ENCODE peak calls at places on chromosomes 16 and 17, in eight cellular contexts. One of them, this sample, is unnamed.

GRCh38 chr17:81032641-81033422 is 2.1 kb upstream of the BAIAP2 start:
- DNase-seq in GM12878: no peak
- DNase-seq in K562: no peak
- DNase-seq in SK-N-SH: no peak
- DNase-seq in GM23338: no peak
- DNase-seq in HCT116: no peak
- DNase-seq in endothelial cell of umbilical vein: no peak
- DNase-seq in HepG2: no peak
- DNase-seq in this sample: no peak

GRCh38 chr17:66493283-66494019 is 191.0 kb downstream of the PRKCA start:
- DNase-seq in K562: no peak
- DNase-seq in HCT116: no peak
- DNase-seq in GM23338: no peak
- DNase-seq in HepG2: no peak
- DNase-seq in endothelial cell of umbilical vein: peak
- DNase-seq in SK-N-SH: no peak
- DNase-seq in GM12878: no peak
- DNase-seq in this sample: no peak

GRCh38 chr17:10337976-10338375 is 34.8 kb downstream of the MYH13 start:
- DNase-seq in GM23338: no peak
- DNase-seq in HCT116: no peak
- DNase-seq in endothelial cell of umbilical vein: no peak
- DNase-seq in HepG2: no peak
- DNase-seq in GM12878: no peak
- DNase-seq in SK-N-SH: no peak
- DNase-seq in K562: no peak
- DNase-seq in this sample: no peak

GRCh38 chr16:72819345-72819744 is 228.6 kb downstream of the ZFHX3 start:
- DNase-seq in GM12878: no peak
- DNase-seq in K562: no peak
- DNase-seq in endothelial cell of umbilical vein: no peak
- DNase-seq in HepG2: no peak
- DNase-seq in GM23338: no peak
- DNase-seq in HCT116: no peak
- DNase-seq in SK-N-SH: no peak
- DNase-seq in this sample: no peak

GRCh38 chr16:86827521-86827920 is 249.2 kb downstream of the FOXL1 start:
- DNase-seq in K562: no peak
- DNase-seq in GM12878: no peak
- DNase-seq in HepG2: no peak
- DNase-seq in endothelial cell of umbilical vein: peak
- DNase-seq in HCT116: no peak
- DNase-seq in GM23338: no peak
- DNase-seq in SK-N-SH: no peak
- DNase-seq in this sample: no peak

GRCh38 chr16:66927012-66927436 is 1.7 kb upstream of the RRAD start:
- DNase-seq in GM23338: peak
- DNase-seq in HCT116: no peak
- DNase-seq in HepG2: peak
- DNase-seq in endothelial cell of umbilical vein: no peak
- DNase-seq in K562: no peak
- DNase-seq in GM12878: no peak
- DNase-seq in SK-N-SH: no peak
- DNase-seq in this sample: no peak

GRCh38 chr16:79639576-79640311 is 39.2 kb upstream of the MAF start:
- DNase-seq in HepG2: no peak
- DNase-seq in GM23338: no peak
- DNase-seq in SK-N-SH: no peak
- DNase-seq in GM12878: no peak
- DNase-seq in endothelial cell of umbilical vein: no peak
- DNase-seq in HCT116: no peak
- DNase-seq in K562: no peak
- DNase-seq in this sample: no peak

GRCh38 chr17:78186689-78187595 is at the start of the genes AFMID and TK1:
- DNase-seq in endothelial cell of umbilical vein: peak
- DNase-seq in HepG2: peak
- DNase-seq in K562: peak
- DNase-seq in GM12878: peak
- DNase-seq in GM23338: peak
- DNase-seq in HCT116: peak
- DNase-seq in SK-N-SH: peak
- DNase-seq in this sample: peak

GRCh38 chr17:28324272-28324745 is 5.3 kb downstream of the TMEM97 start:
- DNase-seq in HCT116: no peak
- DNase-seq in SK-N-SH: no peak
- DNase-seq in K562: no peak
- DNase-seq in GM23338: no peak
- DNase-seq in GM12878: no peak
- DNase-seq in endothelial cell of umbilical vein: no peak
- DNase-seq in HepG2: no peak
- DNase-seq in this sample: peak

GRCh38 chr17:72338847-72339790 is 218.3 kb downstream of the SOX9 start:
- DNase-seq in endothelial cell of umbilical vein: peak
- DNase-seq in HCT116: peak
- DNase-seq in SK-N-SH: peak
- DNase-seq in K562: no peak
- DNase-seq in HepG2: peak
- DNase-seq in GM12878: no peak
- DNase-seq in GM23338: no peak
- DNase-seq in this sample: no peak

GRCh38 chr17:43612515-43612914 is 49.2 kb downstream of the MEOX1 start:
- DNase-seq in GM23338: no peak
- DNase-seq in HCT116: no peak
- DNase-seq in GM12878: no peak
- DNase-seq in HepG2: peak
- DNase-seq in SK-N-SH: no peak
- DNase-seq in K562: no peak
- DNase-seq in endothelial cell of umbilical vein: no peak
- DNase-seq in this sample: no peak

GRCh38 chr16:2151188-2152091 is 3.0 kb downstream of the RAB26 start:
- DNase-seq in SK-N-SH: no peak
- DNase-seq in K562: peak
- DNase-seq in GM23338: peak
- DNase-seq in HCT116: no peak
- DNase-seq in endothelial cell of umbilical vein: no peak
- DNase-seq in GM12878: no peak
- DNase-seq in HepG2: no peak
- DNase-seq in this sample: no peak
- TF ChIP-seq POLR2AphosphoS5 in SK-N-SH: no peak
- TF ChIP-seq POLR2AphosphoS5 in K562: peak
- TF ChIP-seq POLR2AphosphoS5 in GM23338: peak
- TF ChIP-seq POLR2AphosphoS5 in HCT116: no peak
- TF ChIP-seq POLR2AphosphoS5 in endothelial cell of umbilical vein: peak
- TF ChIP-seq POLR2AphosphoS5 in GM12878: peak
- TF ChIP-seq POLR2AphosphoS5 in HepG2: peak
- TF ChIP-seq POLR2AphosphoS5 in this sample: peak

GRCh38 chr16:49338867-49339266 is 34.7 kb upstream of the C16orf78 start:
- DNase-seq in endothelial cell of umbilical vein: no peak
- DNase-seq in GM23338: no peak
- DNase-seq in K562: no peak
- DNase-seq in GM12878: no peak
- DNase-seq in HCT116: no peak
- DNase-seq in SK-N-SH: no peak
- DNase-seq in HepG2: no peak
- DNase-seq in this sample: no peak
- H3K4me2 ChIP-seq in endothelial cell of umbilical vein: no peak
- H3K4me2 ChIP-seq in GM23338: no peak
- H3K4me2 ChIP-seq in K562: no peak
- H3K4me2 ChIP-seq in GM12878: no peak
- H3K4me2 ChIP-seq in HCT116: no peak
- H3K4me2 ChIP-seq in SK-N-SH: no peak
- H3K4me2 ChIP-seq in HepG2: no peak
- H3K4me2 ChIP-seq in this sample: no peak

GRCh38 chr16:30780549-30780948 is 6.5 kb downstream of the ZNF629 start:
- DNase-seq in SK-N-SH: no peak
- DNase-seq in GM12878: no peak
- DNase-seq in HCT116: no peak
- DNase-seq in HepG2: no peak
- DNase-seq in endothelial cell of umbilical vein: no peak
- DNase-seq in K562: no peak
- DNase-seq in GM23338: no peak
- DNase-seq in this sample: no peak

GRCh38 chr16:30777591-30778297 is 9.3 kb downstream of the ZNF629 start:
- DNase-seq in GM12878: no peak
- DNase-seq in K562: no peak
- DNase-seq in GM23338: peak
- DNase-seq in HepG2: no peak
- DNase-seq in SK-N-SH: no peak
- DNase-seq in endothelial cell of umbilical vein: no peak
- DNase-seq in HCT116: no peak
- DNase-seq in this sample: no peak

GRCh38 chr16:30779596-30779995 is 7.4 kb downstream of the ZNF629 start:
- DNase-seq in HepG2: no peak
- DNase-seq in K562: no peak
- DNase-seq in HCT116: no peak
- DNase-seq in SK-N-SH: no peak
- DNase-seq in endothelial cell of umbilical vein: no peak
- DNase-seq in GM23338: no peak
- DNase-seq in GM12878: no peak
- DNase-seq in this sample: no peak

GRCh38 chr16:30780021-30780420 is 7.0 kb downstream of the ZNF629 start:
- DNase-seq in GM23338: no peak
- DNase-seq in GM12878: no peak
- DNase-seq in K562: no peak
- DNase-seq in HCT116: no peak
- DNase-seq in SK-N-SH: no peak
- DNase-seq in HepG2: no peak
- DNase-seq in endothelial cell of umbilical vein: no peak
- DNase-seq in this sample: no peak

DNA sequence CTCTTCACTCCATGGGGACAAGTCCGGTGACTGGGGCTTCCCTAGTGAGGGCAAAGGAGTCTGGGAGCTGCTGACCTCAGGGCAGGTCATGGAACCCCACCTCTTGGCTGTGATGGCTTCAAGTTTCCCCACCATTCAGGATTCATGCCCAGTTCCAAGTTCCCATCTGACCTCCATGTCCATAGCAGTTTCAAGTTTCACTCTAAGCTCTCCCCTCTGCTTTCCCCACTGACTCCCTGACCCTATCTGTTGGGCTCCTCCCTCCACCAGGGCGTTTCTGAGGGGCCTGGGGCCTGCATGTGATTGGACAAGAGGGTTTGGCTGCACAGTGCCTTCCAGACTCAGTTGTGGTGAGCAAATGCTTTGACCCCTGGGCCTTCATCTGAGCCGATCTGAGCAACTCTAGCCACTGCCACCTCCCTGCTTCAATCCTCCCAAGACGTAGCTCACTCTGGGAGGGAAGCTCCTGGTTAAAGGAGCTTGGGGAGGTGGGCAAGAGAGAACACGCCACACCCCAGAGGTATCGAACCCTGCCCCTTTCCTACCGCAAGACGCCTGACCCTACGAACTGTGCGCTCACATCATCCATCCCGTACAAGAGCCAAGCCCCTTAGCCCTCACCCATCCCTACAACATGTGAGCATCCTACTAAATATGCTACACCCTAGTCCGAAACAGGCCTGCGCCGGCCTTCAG is 8.3 kb downstream of the ZNF629 start:
- DNase-seq in K562: peak
- DNase-seq in endothelial cell of umbilical vein: no peak
- DNase-seq in GM12878: no peak
- DNase-seq in HepG2: no peak
- DNase-seq in SK-N-SH: no peak
- DNase-seq in HCT116: no peak
- DNase-seq in GM23338: peak
- DNase-seq in this sample: no peak
- TF ChIP-seq POLR2AphosphoS5 in K562: no peak
- TF ChIP-seq POLR2AphosphoS5 in endothelial cell of umbilical vein: no peak
- TF ChIP-seq POLR2AphosphoS5 in GM12878: no peak
- TF ChIP-seq POLR2AphosphoS5 in HepG2: peak
- TF ChIP-seq POLR2AphosphoS5 in SK-N-SH: no peak
- TF ChIP-seq POLR2AphosphoS5 in HCT116: peak
- TF ChIP-seq POLR2AphosphoS5 in GM23338: no peak
- TF ChIP-seq POLR2AphosphoS5 in this sample: peak

GRCh38 chr16:1033128-1033679 is 39.3 kb upstream of the SSTR5 start:
- DNase-seq in endothelial cell of umbilical vein: no peak
- DNase-seq in HCT116: no peak
- DNase-seq in GM12878: no peak
- DNase-seq in SK-N-SH: no peak
- DNase-seq in HepG2: no peak
- DNase-seq in K562: no peak
- DNase-seq in GM23338: no peak
- DNase-seq in this sample: no peak

GRCh38 chr16:1032607-1033006 is 39.9 kb upstream of the SSTR5 start:
- DNase-seq in endothelial cell of umbilical vein: no peak
- DNase-seq in K562: no peak
- DNase-seq in SK-N-SH: no peak
- DNase-seq in GM12878: no peak
- DNase-seq in HepG2: no peak
- DNase-seq in GM23338: no peak
- DNase-seq in HCT116: no peak
- DNase-seq in this sample: no peak

GRCh38 chr16:1029259-1029545 is 43.3 kb upstream of the SSTR5 start:
- DNase-seq in GM12878: no peak
- DNase-seq in endothelial cell of umbilical vein: no peak
- DNase-seq in HepG2: no peak
- DNase-seq in SK-N-SH: no peak
- DNase-seq in HCT116: no peak
- DNase-seq in GM23338: no peak
- DNase-seq in K562: no peak
- DNase-seq in this sample: no peak

GRCh38 chr16:1030381-1030901 is 42.1 kb upstream of the SSTR5 start:
- DNase-seq in GM12878: no peak
- DNase-seq in SK-N-SH: no peak
- DNase-seq in endothelial cell of umbilical vein: no peak
- DNase-seq in K562: no peak
- DNase-seq in HepG2: no peak
- DNase-seq in HCT116: no peak
- DNase-seq in GM23338: no peak
- DNase-seq in this sample: no peak

GRCh38 chr16:1031666-1032065 is 40.9 kb upstream of the SSTR5 start:
- DNase-seq in HCT116: no peak
- DNase-seq in endothelial cell of umbilical vein: no peak
- DNase-seq in HepG2: no peak
- DNase-seq in GM23338: no peak
- DNase-seq in GM12878: no peak
- DNase-seq in SK-N-SH: no peak
- DNase-seq in K562: no peak
- DNase-seq in this sample: no peak
- H3K4me2 ChIP-seq in HCT116: no peak
- H3K4me2 ChIP-seq in endothelial cell of umbilical vein: no peak
- H3K4me2 ChIP-seq in HepG2: no peak
- H3K4me2 ChIP-seq in GM23338: no peak
- H3K4me2 ChIP-seq in GM12878: no peak
- H3K4me2 ChIP-seq in SK-N-SH: no peak
- H3K4me2 ChIP-seq in K562: no peak
- H3K4me2 ChIP-seq in this sample: no peak

This sample was measured in H1.